ENCODE peak calls at places on chromosomes 4 and X, in four cellular contexts. Z, J, T and L are unnamed samples.

GRCh38 chrX:13059676-13060499 is 15.5 kb upstream of the FAM9C start:
- DNase-seq in Z (peak; percentile 70), J (peak; percentile 17), T (peak; percentile 9), L (peak; percentile 8)

GRCh38 chrX:121161501-121161933 is 114.1 kb downstream of the GLUD2 start:
- DNase-seq in T (no peak), Z (no peak), J (no peak), L (no peak)

GRCh38 chrX:33273521-33273920 is 62.2 kb upstream of the DMD start:
- DNase-seq in Z (peak; percentile 6), T (no peak), J (no peak), L (no peak)

GRCh38 chr4:54561940-54562339 is 95.8 kb upstream of the KIT start:
- DNase-seq in T (no peak), Z (no peak), J (no peak), L (no peak)

GRCh38 chr4:29653221-29653620 is 1066.9 kb upstream of the PCDH7 start:
- DNase-seq in T (no peak), Z (no peak), J (no peak), L (no peak)

GRCh38 chrX:72351606-72352338 is 46.1 kb upstream of the CITED1 start:
- DNase-seq in Z (peak; percentile 9), T (no peak), J (peak; percentile 19), L (no peak)

GRCh38 chr4:108700358-108700757 is 50.0 kb downstream of the OSTC start:
- DNase-seq in J (peak; percentile 19), T (no peak), Z (peak; percentile 19), L (no peak)

GRCh38 chr4:40190880-40191815 is 5.7 kb upstream of the RHOH start:
- DNase-seq in Z (no peak), T (no peak), J (no peak), L (peak; percentile 92)

GRCh38 chr4:42654606-42655005 is 2.3 kb downstream of the ATP8A1 start:
- DNase-seq in T (peak; percentile 77), Z (peak; percentile 84), J (peak; percentile 4), L (no peak)

GRCh38 chrX:123756320-123756719 is 23.5 kb upstream of the THOC2 start:
- DNase-seq in Z (peak; percentile 38), J (peak; percentile 23), T (no peak), L (no peak)

GRCh38 chrX:153412746-153413720 is 1.8 kb downstream of the ZFP92 start:
- DNase-seq in J (no peak), Z (peak; percentile 2), T (peak; percentile 2), L (no peak)

GRCh38 chrX:56786889-56787733 is 58.1 kb downstream of the NBDY start:
- DNase-seq in J (no peak), T (no peak), Z (no peak), L (no peak)

GRCh38 chr4:94519925-94520789 is 68.4 kb downstream of the PDLIM5 start:
- DNase-seq in T (no peak), J (no peak), Z (no peak), L (no peak)

GRCh38 chr4:26803462-26803861 is 57.2 kb upstream of the STIM2 start:
- DNase-seq in Z (no peak), J (no peak), T (no peak), L (no peak)

GRCh38 chr4:132001542-132001941 is 1147.6 kb upstream of the PCDH10 start:
- DNase-seq in J (peak; percentile 4), Z (peak; percentile 11), T (peak; percentile 30), L (no peak)

GRCh38 chr4:146478009-146478408 is 43.7 kb downstream of the SLC10A7 start:
- DNase-seq in T (no peak), Z (no peak), J (no peak), L (no peak)

GRCh38 chr4:123018391-123018755 is 96.0 kb upstream of the NUDT6 start:
- DNase-seq in Z (no peak), J (no peak), T (no peak), L (no peak)

GRCh38 chr4:168639914-168640313 is 143.1 kb downstream of the PALLD start:
- DNase-seq in T (no peak), Z (no peak), J (no peak), L (no peak)

GRCh38 chrX:108447303-108447702 is 7.7 kb downstream of the COL4A5 start:
- DNase-seq in Z (peak; percentile 56), J (no peak), T (no peak), L (no peak)

GRCh38 chr4:1504786-1505500 is 98.7 kb upstream of the NKX1-1 start:
- DNase-seq in T (no peak), Z (no peak), J (no peak), L (no peak)

GRCh38 chrX:97563531-97564133 is 679.9 kb downstream of the RPA4 start:
- DNase-seq in J (peak; percentile 14), T (peak; percentile 70), Z (peak; percentile 77), L (peak; percentile 3)

GRCh38 chrX:54492340-54492739 is 3.7 kb downstream of the FGD1 start:
- DNase-seq in J (no peak), Z (peak; percentile 47), T (peak; percentile 28), L (no peak)

GRCh38 chrX:104085919-104086318 is 9.9 kb upstream of the TMSB15C start:
- DNase-seq in T (no peak), Z (no peak), J (no peak), L (no peak)